ENCODE peak calls at places on chromosome 14, in six cellular contexts. R is kidney epithelial cell, J is GM10248, F is kidney, K is lower lobe of right lung, L is mesothelial cell of epicardium. P is an unnamed sample.

GRCh38 chr14:100830681-100831080 is 4.8 kb downstream of the MEG3 start:
- DNase-seq in L (no peak), K (no peak), R (no peak), F (no peak), J (no peak), P (no peak)

GRCh38 chr14:75303415-75303814 is 24.8 kb downstream of the FOS start:
- DNase-seq in F (no peak), K (peak), L (peak), J (peak), R (no peak), P (no peak)

GRCh38 chr14:92641306-92641705 is 107.1 kb downstream of the LGMN start:
- DNase-seq in F (no peak), J (no peak), R (no peak), K (no peak), L (no peak), P (no peak)

GRCh38 chr14:69654109-69654508 is 42.7 kb downstream of the SUSD6 start:
- DNase-seq in R (no peak), K (no peak), L (no peak), F (no peak), J (no peak), P (no peak)

GRCh38 chr14:36529062-36529461 is 9.0 kb upstream of the NKX2-1 start:
- DNase-seq in K (no peak), F (no peak), L (no peak), J (no peak), R (no peak), P (no peak)

GRCh38 chr14:92385561-92385960 is 62.6 kb downstream of the SLC24A4 start:
- DNase-seq in F (no peak), L (no peak), J (no peak), R (no peak), K (no peak), P (no peak)

GRCh38 chr14:55589171-55589570 is 9.2 kb downstream of the KTN1 start:
- DNase-seq in J (no peak), R (no peak), K (no peak), L (no peak), F (no peak), P (no peak)

GRCh38 chr14:53108292-53108937 is 44.7 kb downstream of the DDHD1 start:
- DNase-seq in J (no peak), F (no peak), K (no peak), L (no peak), R (no peak), P (no peak)

GRCh38 chr14:88993946-88994345 is 169.5 kb downstream of the TTC8 start:
- DNase-seq in L (no peak), R (no peak), F (no peak), K (no peak), J (no peak), P (no peak)

GRCh38 chr14:75523771-75524171 is 1.5 kb downstream of the BATF start:
- DNase-seq in L (no peak), F (no peak), R (no peak), K (no peak), J (no peak), P (no peak)

GRCh38 chr14:38721822-38722431 is 381.1 kb downstream of the SEC23A start:
- DNase-seq in K (no peak), F (no peak), R (no peak), J (peak), L (peak), P (peak)

GRCh38 chr14:24377660-24378059 is 9.7 kb downstream of the NFATC4 start:
- DNase-seq in R (no peak), F (no peak), L (no peak), J (no peak), K (no peak), P (no peak)

GRCh38 chr14:96089401-96089800 is 50.2 kb downstream of the C14orf132 start:
- DNase-seq in J (no peak), L (no peak), K (no peak), F (no peak), R (no peak), P (no peak)

GRCh38 chr14:98018626-98019025 is 1221.4 kb downstream of the VRK1 start:
- DNase-seq in J (no peak), K (no peak), F (no peak), R (no peak), L (no peak), P (no peak)

GRCh38 chr14:45811155-45811554 is 558.2 kb upstream of the MIS18BP1 start:
- DNase-seq in J (no peak), K (no peak), F (no peak), R (no peak), L (no peak), P (no peak)

GRCh38 chr14:68363401-68363800 is 429.5 kb downstream of the ZFP36L1 start:
- DNase-seq in F (no peak), L (no peak), R (no peak), K (peak), J (no peak), P (no peak)

GRCh38 chr14:50821471-50822464 is 9.2 kb downstream of the NIN start:
- DNase-seq in R (no peak), L (no peak), F (no peak), J (no peak), K (peak), P (no peak)

GRCh38 chr14:77158175-77158908 is 16.8 kb upstream of the ZDHHC22 start:
- DNase-seq in J (no peak), F (no peak), K (no peak), L (no peak), R (no peak), P (no peak)

GRCh38 chr14:102264775-102265174 is 40.2 kb downstream of the MOK start:
- DNase-seq in K (no peak), J (no peak), L (no peak), F (no peak), R (no peak), P (no peak)

GRCh38 chr14:61452452-61452851 is 131.1 kb downstream of the PRKCH start:
- DNase-seq in K (no peak), F (no peak), L (no peak), J (no peak), R (no peak), P (no peak)

GRCh38 chr14:80523518-80524117 is 312.3 kb upstream of the DIO2 start:
- DNase-seq in J (no peak), F (no peak), K (no peak), R (no peak), L (no peak), P (no peak)

GRCh38 chr14:96130854-96131253 is 73.8 kb upstream of the BDKRB2 start:
- DNase-seq in K (no peak), J (no peak), F (peak), L (no peak), R (no peak), P (no peak)

GRCh38 chr14:95722525-95723190 is 8.7 kb upstream of the TCL1A start:
- DNase-seq in K (no peak), L (no peak), J (no peak), R (no peak), F (no peak), P (no peak)

GRCh38 chr14:103832046-103832445 is 15.3 kb downstream of the PPP1R13B start:
- DNase-seq in L (no peak), R (no peak), F (no peak), K (no peak), J (no peak), P (no peak)

GRCh38 chr14:70955543-70956480 is 48.6 kb downstream of the PCNX1 start:
- DNase-seq in J (peak), R (no peak), K (no peak), L (no peak), F (no peak), P (no peak)

GRCh38 chr14:77186911-77187648 is 5.5 kb downstream of the TMEM63C start:
- DNase-seq in J (no peak), R (peak), K (no peak), F (no peak), L (no peak), P (no peak)

GRCh38 chr14:104756477-104757237 is 3.7 kb downstream of the SIVA1 start:
- DNase-seq in F (peak), J (no peak), K (no peak), L (no peak), R (no peak), P (no peak)

GRCh38 chr14:93976477-93977057 is at the start of gene ASB2:
- DNase-seq in F (no peak), K (no peak), J (no peak), L (no peak), R (no peak), P (no peak)

GRCh38 chr14:26427059-26427458 is 170.8 kb downstream of the NOVA1 start:
- DNase-seq in J (no peak), K (no peak), F (no peak), R (no peak), L (no peak), P (no peak)

GRCh38 chr14:23067847-23068791 is 10.8 kb upstream of the CDH24 start:
- DNase-seq in J (no peak), F (peak), L (no peak), K (no peak), R (no peak), P (no peak)

GRCh38 chr14:77124345-77125274 is 17.0 kb downstream of the ZDHHC22 start:
- DNase-seq in K (peak), J (peak), R (no peak), F (peak), L (peak), P (peak)

GRCh38 chr14:59629384-59630158 is 53.0 kb upstream of the CCDC175 start:
- DNase-seq in L (no peak), K (no peak), F (no peak), R (no peak), J (no peak), P (no peak)

GRCh38 chr14:49549446-49549845 is 36.7 kb downstream of the RPS29 start:
- DNase-seq in F (no peak), K (no peak), J (no peak), R (no peak), L (no peak), P (no peak)

GRCh38 chr14:96762650-96763049 is 34.5 kb upstream of the VRK1 start:
- DNase-seq in K (no peak), J (peak), L (no peak), R (peak), F (no peak), P (no peak)

GRCh38 chr14:101594511-101595148 is 33.3 kb downstream of the DIO3 start:
- DNase-seq in L (no peak), F (no peak), R (no peak), K (no peak), J (no peak), P (no peak)

GRCh38 chr14:72665259-72665658 is 228.6 kb downstream of the DPF3 start:
- DNase-seq in L (no peak), J (no peak), F (no peak), R (peak), K (no peak), P (no peak)

GRCh38 chr14:33676135-33676566 is 274.7 kb downstream of the EGLN3 start:
- DNase-seq in L (no peak), R (no peak), K (peak), J (no peak), F (no peak), P (no peak)

GRCh38 chr14:50039734-50040400 is 76.5 kb downstream of the VCPKMT start:
- DNase-seq in J (no peak), K (peak), L (no peak), F (no peak), R (no peak), P (no peak)

GRCh38 chr14:33959692-33960151 is 8.8 kb upstream of the EGLN3 start:
- DNase-seq in K (no peak), J (no peak), R (no peak), F (no peak), L (no peak), P (no peak)

DNA sequence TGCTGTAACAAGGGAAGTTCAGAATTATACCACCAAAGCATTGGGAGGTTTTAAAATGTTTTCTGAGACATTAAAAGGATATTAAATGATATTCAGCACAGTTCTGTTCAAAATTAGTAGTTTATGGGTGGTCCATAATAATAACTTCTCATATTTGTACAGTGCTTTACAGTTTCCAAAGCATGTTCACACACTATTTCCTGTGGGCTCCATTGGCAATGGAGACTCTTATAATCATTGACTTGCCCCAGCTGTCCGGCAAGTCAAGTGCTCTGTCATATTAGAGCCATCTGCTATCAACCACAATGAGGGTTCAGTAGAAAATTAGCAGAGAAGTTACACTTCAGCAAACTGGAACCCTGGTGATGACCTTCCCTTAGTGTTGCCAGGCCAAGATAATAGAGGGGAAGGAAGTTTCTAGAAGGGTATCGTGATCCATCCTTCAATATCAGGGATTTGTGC is 526.6 kb upstream of the CCDC196 start:
- DNase-seq in F (no peak), J (no peak), L (no peak), R (no peak), K (no peak), P (no peak)
- TF ChIP-seq CTCF in F (no peak), J (peak), L (no peak), R (no peak), K (peak), P (peak)

DNA sequence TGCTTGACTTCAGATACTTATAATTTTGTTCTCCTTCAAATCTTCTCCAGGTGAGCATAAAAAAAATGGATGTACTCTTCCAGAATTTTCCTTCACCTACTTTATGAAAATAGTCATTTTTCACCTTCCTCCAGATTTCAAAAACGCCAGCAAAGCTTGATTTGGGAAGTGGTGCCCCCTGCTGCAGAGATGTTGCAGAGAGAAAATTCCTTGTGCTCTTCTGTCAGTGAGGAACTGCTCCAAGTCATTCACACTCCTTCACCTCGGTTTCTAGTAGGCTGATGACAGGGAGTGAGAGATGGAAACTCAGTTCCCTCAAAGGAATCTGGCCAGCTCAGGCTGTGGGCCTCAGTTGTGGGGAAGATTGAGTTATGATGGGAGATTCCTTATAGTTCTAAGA is 24.2 kb upstream of the RNASE3 start:
- DNase-seq in J (no peak), R (no peak), F (no peak), K (no peak), L (no peak), P (no peak)
- TF ChIP-seq CTCF in J (peak), R (peak), F (peak), K (peak), L (no peak), P (peak)

GRCh38 chr14:29462772-29463171 is 464.9 kb downstream of the PRKD1 start:
- DNase-seq in J (no peak), R (no peak), L (no peak), K (no peak), F (no peak), P (no peak)

GRCh38 chr14:29465095-29465494 is 462.6 kb downstream of the PRKD1 start:
- DNase-seq in L (no peak), R (no peak), J (no peak), K (no peak), F (no peak), P (no peak)

GRCh38 chr14:29462271-29462670 is 465.4 kb downstream of the PRKD1 start:
- DNase-seq in K (no peak), F (no peak), L (no peak), J (no peak), R (no peak), P (no peak)

GRCh38 chr14:29461131-29461530 is 466.5 kb downstream of the PRKD1 start:
- DNase-seq in L (no peak), R (no peak), F (no peak), J (no peak), K (no peak), P (no peak)

DNA sequence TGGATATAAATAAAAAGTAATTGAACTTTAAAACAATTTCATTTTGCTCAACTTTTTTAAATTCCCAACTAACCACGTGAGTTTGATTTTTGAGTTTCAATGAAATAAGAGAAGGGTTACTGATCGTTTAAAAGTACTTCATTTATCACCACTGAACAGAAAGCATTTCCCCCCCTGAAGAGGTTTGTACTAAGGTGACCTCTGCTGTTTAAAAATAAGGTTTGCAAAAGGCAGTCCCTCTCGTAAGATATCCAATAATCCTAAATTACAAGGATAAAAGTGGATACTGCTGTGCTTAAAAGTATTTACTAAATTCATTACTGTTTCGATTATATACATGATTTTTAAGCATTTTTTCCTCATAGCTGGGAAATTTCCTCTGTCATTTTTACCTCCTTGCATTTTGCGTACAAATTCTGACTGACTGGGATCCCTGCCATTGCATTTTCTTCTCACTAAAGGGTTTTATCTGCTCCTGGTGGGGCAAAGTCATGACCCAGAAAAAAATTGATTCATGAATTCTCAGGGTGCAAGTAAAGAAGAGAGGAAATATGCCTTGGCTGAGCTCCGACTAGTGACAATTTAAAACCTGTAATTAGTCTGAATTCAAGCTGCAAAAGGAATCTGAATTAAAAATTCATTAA is 463.8 kb downstream of the PRKD1 start:
- DNase-seq in L (no peak), R (no peak), K (no peak), F (no peak), J (no peak), P (no peak)
- TF ChIP-seq CTCF in L (no peak), R (no peak), K (no peak), F (no peak), J (no peak), P (peak)

DNA sequence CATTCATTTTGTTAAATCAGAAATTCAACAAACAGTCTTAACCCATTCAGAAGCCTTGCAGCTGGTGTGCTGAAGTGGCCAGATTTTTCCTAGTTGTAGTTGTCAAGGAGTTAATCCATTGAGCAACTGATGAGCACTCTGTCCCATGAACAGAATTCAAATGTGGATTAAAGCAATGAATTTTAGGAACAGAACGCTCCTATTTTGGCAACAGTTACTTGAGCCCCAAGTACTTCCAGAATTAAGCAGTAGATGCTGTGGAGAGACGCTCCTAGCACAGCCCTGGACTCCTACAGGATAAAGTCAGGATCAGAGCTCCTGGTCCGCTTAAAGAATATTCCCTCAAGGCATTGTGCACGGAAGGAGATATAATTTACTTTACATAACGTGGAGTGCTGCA is 53.4 kb downstream of the FLRT2 start:
- DNase-seq in F (no peak), L (no peak), R (no peak), K (no peak), J (no peak), P (no peak)
- TF ChIP-seq CTCF in F (no peak), L (no peak), R (no peak), K (no peak), J (no peak), P (no peak)

P was measured in progenitor cell of endocrine pancreas.